ENCODE peak calls at places on chromosomes 11 and 22, in eight cellular contexts. One of them, this sample, is unnamed.

GRCh38 chr11:69567951-69568808 is 72.8 kb upstream of the CCND1 start:
- DNase-seq in adrenal gland: no peak
- DNase-seq in head of caudate nucleus: no peak
- DNase-seq in fibroblast of mammary gland: no peak
- DNase-seq in NT2/D1: no peak
- DNase-seq in mammary epithelial cell: peak
- DNase-seq in T1000: no peak
- DNase-seq in NCI-H446: no peak
- DNase-seq in this sample: no peak

GRCh38 chr11:2360081-2360642 is 16.9 kb upstream of the CD81 start:
- DNase-seq in adrenal gland: no peak
- DNase-seq in head of caudate nucleus: no peak
- DNase-seq in fibroblast of mammary gland: no peak
- DNase-seq in NT2/D1: no peak
- DNase-seq in mammary epithelial cell: no peak
- DNase-seq in T1000: no peak
- DNase-seq in NCI-H446: no peak
- DNase-seq in this sample: no peak

GRCh38 chr11:94877446-94878200 is 95.7 kb downstream of the CWC15 start:
- DNase-seq in adrenal gland: peak
- DNase-seq in head of caudate nucleus: no peak
- DNase-seq in fibroblast of mammary gland: no peak
- DNase-seq in NT2/D1: no peak
- DNase-seq in mammary epithelial cell: no peak
- DNase-seq in T1000: no peak
- DNase-seq in NCI-H446: no peak
- DNase-seq in this sample: no peak

GRCh38 chr11:118136826-118137225 is 15.8 kb downstream of the SCN4B start:
- DNase-seq in adrenal gland: no peak
- DNase-seq in head of caudate nucleus: no peak
- DNase-seq in fibroblast of mammary gland: no peak
- DNase-seq in NT2/D1: no peak
- DNase-seq in mammary epithelial cell: no peak
- DNase-seq in T1000: no peak
- DNase-seq in NCI-H446: no peak
- DNase-seq in this sample: no peak

GRCh38 chr11:75673977-75674582 is 5.2 kb upstream of the MAP6 start:
- DNase-seq in adrenal gland: peak
- DNase-seq in head of caudate nucleus: no peak
- DNase-seq in fibroblast of mammary gland: peak
- DNase-seq in NT2/D1: no peak
- DNase-seq in mammary epithelial cell: peak
- DNase-seq in T1000: no peak
- DNase-seq in NCI-H446: no peak
- DNase-seq in this sample: no peak

GRCh38 chr11:62223095-62223494 is 14.6 kb downstream of the SCGB2A1 start:
- DNase-seq in adrenal gland: no peak
- DNase-seq in head of caudate nucleus: no peak
- DNase-seq in fibroblast of mammary gland: no peak
- DNase-seq in NT2/D1: no peak
- DNase-seq in mammary epithelial cell: peak
- DNase-seq in T1000: no peak
- DNase-seq in NCI-H446: no peak
- DNase-seq in this sample: no peak

GRCh38 chr11:134498326-134499139 is 86.5 kb upstream of the B3GAT1 start:
- DNase-seq in adrenal gland: no peak
- DNase-seq in head of caudate nucleus: no peak
- DNase-seq in fibroblast of mammary gland: no peak
- DNase-seq in NT2/D1: no peak
- DNase-seq in mammary epithelial cell: no peak
- DNase-seq in T1000: no peak
- DNase-seq in NCI-H446: no peak
- DNase-seq in this sample: no peak

GRCh38 chr11:17645190-17645970 is 74.0 kb upstream of the MYOD1 start:
- DNase-seq in adrenal gland: no peak
- DNase-seq in head of caudate nucleus: no peak
- DNase-seq in fibroblast of mammary gland: no peak
- DNase-seq in NT2/D1: no peak
- DNase-seq in mammary epithelial cell: no peak
- DNase-seq in T1000: no peak
- DNase-seq in NCI-H446: no peak
- DNase-seq in this sample: no peak

GRCh38 chr11:8922691-8923090 is 10.1 kb downstream of the C11orf16 start:
- DNase-seq in adrenal gland: no peak
- DNase-seq in head of caudate nucleus: no peak
- DNase-seq in fibroblast of mammary gland: no peak
- DNase-seq in NT2/D1: no peak
- DNase-seq in mammary epithelial cell: no peak
- DNase-seq in T1000: no peak
- DNase-seq in NCI-H446: no peak
- DNase-seq in this sample: no peak

GRCh38 chr11:117833401-117833891 is 8.9 kb upstream of the FXYD2 start:
- DNase-seq in adrenal gland: peak
- DNase-seq in head of caudate nucleus: no peak
- DNase-seq in fibroblast of mammary gland: no peak
- DNase-seq in NT2/D1: no peak
- DNase-seq in mammary epithelial cell: no peak
- DNase-seq in T1000: no peak
- DNase-seq in NCI-H446: no peak
- DNase-seq in this sample: no peak

GRCh38 chr11:87368876-87369480 is 331.2 kb downstream of the TMEM135 start:
- DNase-seq in adrenal gland: no peak
- DNase-seq in head of caudate nucleus: no peak
- DNase-seq in fibroblast of mammary gland: no peak
- DNase-seq in NT2/D1: peak
- DNase-seq in mammary epithelial cell: peak
- DNase-seq in T1000: no peak
- DNase-seq in NCI-H446: no peak
- DNase-seq in this sample: no peak

GRCh38 chr11:107799245-107799859 is 59.2 kb downstream of the SLC35F2 start:
- DNase-seq in adrenal gland: peak
- DNase-seq in head of caudate nucleus: peak
- DNase-seq in fibroblast of mammary gland: peak
- DNase-seq in NT2/D1: peak
- DNase-seq in mammary epithelial cell: peak
- DNase-seq in T1000: no peak
- DNase-seq in NCI-H446: peak
- DNase-seq in this sample: peak

GRCh38 chr11:17525570-17525969 is 18.6 kb downstream of the USH1C start:
- DNase-seq in adrenal gland: no peak
- DNase-seq in head of caudate nucleus: no peak
- DNase-seq in fibroblast of mammary gland: no peak
- DNase-seq in NT2/D1: no peak
- DNase-seq in mammary epithelial cell: no peak
- DNase-seq in T1000: no peak
- DNase-seq in NCI-H446: no peak
- DNase-seq in this sample: no peak

GRCh38 chr22:49299821-49300231 is 527.8 kb downstream of the BRD1 start:
- DNase-seq in adrenal gland: no peak
- DNase-seq in head of caudate nucleus: no peak
- DNase-seq in fibroblast of mammary gland: no peak
- DNase-seq in NT2/D1: no peak
- DNase-seq in mammary epithelial cell: no peak
- DNase-seq in T1000: no peak
- DNase-seq in NCI-H446: no peak
- DNase-seq in this sample: no peak

GRCh38 chr11:85809881-85810280 is 1.1 kb downstream of the SYTL2 start:
- DNase-seq in adrenal gland: peak
- DNase-seq in head of caudate nucleus: no peak
- DNase-seq in fibroblast of mammary gland: no peak
- DNase-seq in NT2/D1: peak
- DNase-seq in mammary epithelial cell: no peak
- DNase-seq in T1000: no peak
- DNase-seq in NCI-H446: no peak
- DNase-seq in this sample: peak

GRCh38 chr22:48624401-48624800 is 1203.3 kb downstream of the BRD1 start:
- DNase-seq in adrenal gland: no peak
- DNase-seq in head of caudate nucleus: no peak
- DNase-seq in fibroblast of mammary gland: no peak
- DNase-seq in NT2/D1: no peak
- DNase-seq in mammary epithelial cell: no peak
- DNase-seq in T1000: no peak
- DNase-seq in NCI-H446: no peak
- DNase-seq in this sample: no peak

GRCh38 chr11:129637473-129637872 is 178.2 kb upstream of the TMEM45B start:
- DNase-seq in adrenal gland: no peak
- DNase-seq in head of caudate nucleus: no peak
- DNase-seq in fibroblast of mammary gland: peak
- DNase-seq in NT2/D1: no peak
- DNase-seq in mammary epithelial cell: peak
- DNase-seq in T1000: no peak
- DNase-seq in NCI-H446: no peak
- DNase-seq in this sample: no peak

GRCh38 chr22:22745225-22746060 is 101.0 kb downstream of the GGTLC2 start:
- DNase-seq in adrenal gland: peak
- DNase-seq in head of caudate nucleus: no peak
- DNase-seq in fibroblast of mammary gland: peak
- DNase-seq in NT2/D1: no peak
- DNase-seq in mammary epithelial cell: no peak
- DNase-seq in T1000: no peak
- DNase-seq in NCI-H446: no peak
- DNase-seq in this sample: no peak

GRCh38 chr11:27912916-27913315 is 195.0 kb downstream of the KIF18A start:
- DNase-seq in adrenal gland: no peak
- DNase-seq in head of caudate nucleus: no peak
- DNase-seq in fibroblast of mammary gland: peak
- DNase-seq in NT2/D1: no peak
- DNase-seq in mammary epithelial cell: no peak
- DNase-seq in T1000: no peak
- DNase-seq in NCI-H446: no peak
- DNase-seq in this sample: no peak

GRCh38 chr22:30054764-30055069 is 25.5 kb upstream of the HORMAD2 start:
- DNase-seq in adrenal gland: no peak
- DNase-seq in head of caudate nucleus: no peak
- DNase-seq in fibroblast of mammary gland: no peak
- DNase-seq in NT2/D1: no peak
- DNase-seq in mammary epithelial cell: no peak
- DNase-seq in T1000: no peak
- DNase-seq in NCI-H446: no peak
- DNase-seq in this sample: no peak

GRCh38 chr11:13337986-13338436 is 60.4 kb downstream of the BMAL1 start:
- DNase-seq in adrenal gland: no peak
- DNase-seq in head of caudate nucleus: no peak
- DNase-seq in fibroblast of mammary gland: peak
- DNase-seq in NT2/D1: no peak
- DNase-seq in mammary epithelial cell: no peak
- DNase-seq in T1000: no peak
- DNase-seq in NCI-H446: no peak
- DNase-seq in this sample: peak

GRCh38 chr11:114794048-114794684 is 115.8 kb downstream of the NXPE2 start:
- DNase-seq in adrenal gland: no peak
- DNase-seq in head of caudate nucleus: no peak
- DNase-seq in fibroblast of mammary gland: no peak
- DNase-seq in NT2/D1: no peak
- DNase-seq in mammary epithelial cell: no peak
- DNase-seq in T1000: no peak
- DNase-seq in NCI-H446: no peak
- DNase-seq in this sample: no peak

GRCh38 chr11:113562981-113563461 is 87.8 kb upstream of the DRD2 start:
- DNase-seq in adrenal gland: no peak
- DNase-seq in head of caudate nucleus: no peak
- DNase-seq in fibroblast of mammary gland: peak
- DNase-seq in NT2/D1: no peak
- DNase-seq in mammary epithelial cell: no peak
- DNase-seq in T1000: no peak
- DNase-seq in NCI-H446: no peak
- DNase-seq in this sample: no peak

GRCh38 chr11:45927332-45927683 is 4.9 kb downstream of the LARGE2 start:
- DNase-seq in adrenal gland: no peak
- DNase-seq in head of caudate nucleus: no peak
- DNase-seq in fibroblast of mammary gland: no peak
- DNase-seq in NT2/D1: no peak
- DNase-seq in mammary epithelial cell: no peak
- DNase-seq in T1000: no peak
- DNase-seq in NCI-H446: no peak
- DNase-seq in this sample: no peak

GRCh38 chr11:46649180-46649738 is 31.9 kb downstream of the ATG13 start:
- DNase-seq in adrenal gland: peak
- DNase-seq in head of caudate nucleus: peak
- DNase-seq in fibroblast of mammary gland: peak
- DNase-seq in NT2/D1: peak
- DNase-seq in mammary epithelial cell: peak
- DNase-seq in T1000: peak
- DNase-seq in NCI-H446: no peak
- DNase-seq in this sample: peak

GRCh38 chr22:27676545-27677188 is 124.9 kb downstream of the MN1 start:
- DNase-seq in adrenal gland: no peak
- DNase-seq in head of caudate nucleus: no peak
- DNase-seq in fibroblast of mammary gland: no peak
- DNase-seq in NT2/D1: no peak
- DNase-seq in mammary epithelial cell: no peak
- DNase-seq in T1000: no peak
- DNase-seq in NCI-H446: no peak
- DNase-seq in this sample: no peak

GRCh38 chr22:23638611-23639010 is 6.5 kb upstream of the DRICH1 start:
- DNase-seq in adrenal gland: no peak
- DNase-seq in head of caudate nucleus: no peak
- DNase-seq in fibroblast of mammary gland: no peak
- DNase-seq in NT2/D1: no peak
- DNase-seq in mammary epithelial cell: no peak
- DNase-seq in T1000: no peak
- DNase-seq in NCI-H446: no peak
- DNase-seq in this sample: no peak

GRCh38 chr22:22681221-22681739 is 36.9 kb downstream of the GGTLC2 start:
- DNase-seq in adrenal gland: peak
- DNase-seq in head of caudate nucleus: no peak
- DNase-seq in fibroblast of mammary gland: peak
- DNase-seq in NT2/D1: no peak
- DNase-seq in mammary epithelial cell: no peak
- DNase-seq in T1000: no peak
- DNase-seq in NCI-H446: no peak
- DNase-seq in this sample: no peak

GRCh38 chr11:120212926-120213325 is 2.1 kb downstream of the OAF start:
- DNase-seq in adrenal gland: no peak
- DNase-seq in head of caudate nucleus: no peak
- DNase-seq in fibroblast of mammary gland: no peak
- DNase-seq in NT2/D1: no peak
- DNase-seq in mammary epithelial cell: no peak
- DNase-seq in T1000: no peak
- DNase-seq in NCI-H446: no peak
- DNase-seq in this sample: no peak

GRCh38 chr22:44707752-44708151 is 5.7 kb downstream of the PRR5 start:
- DNase-seq in adrenal gland: no peak
- DNase-seq in head of caudate nucleus: no peak
- DNase-seq in fibroblast of mammary gland: peak
- DNase-seq in NT2/D1: no peak
- DNase-seq in mammary epithelial cell: peak
- DNase-seq in T1000: no peak
- DNase-seq in NCI-H446: no peak
- DNase-seq in this sample: no peak

GRCh38 chr22:50526849-50527801 is 1.7 kb upstream of the SCO2 start:
- DNase-seq in adrenal gland: peak
- DNase-seq in head of caudate nucleus: no peak
- DNase-seq in fibroblast of mammary gland: peak
- DNase-seq in NT2/D1: no peak
- DNase-seq in mammary epithelial cell: no peak
- DNase-seq in T1000: no peak
- DNase-seq in NCI-H446: no peak
- DNase-seq in this sample: no peak

GRCh38 chr11:9859491-9860305 is 195.8 kb downstream of the SWAP70 start:
- DNase-seq in adrenal gland: no peak
- DNase-seq in head of caudate nucleus: no peak
- DNase-seq in fibroblast of mammary gland: peak
- DNase-seq in NT2/D1: no peak
- DNase-seq in mammary epithelial cell: peak
- DNase-seq in T1000: no peak
- DNase-seq in NCI-H446: no peak
- DNase-seq in this sample: no peak

GRCh38 chr11:76690736-76691135 is 20.2 kb upstream of the LRRC32 start:
- DNase-seq in adrenal gland: no peak
- DNase-seq in head of caudate nucleus: no peak
- DNase-seq in fibroblast of mammary gland: peak
- DNase-seq in NT2/D1: no peak
- DNase-seq in mammary epithelial cell: peak
- DNase-seq in T1000: no peak
- DNase-seq in NCI-H446: no peak
- DNase-seq in this sample: no peak

GRCh38 chr11:101907826-101908225 is 7.0 kb upstream of the CEP126 start:
- DNase-seq in adrenal gland: no peak
- DNase-seq in head of caudate nucleus: no peak
- DNase-seq in fibroblast of mammary gland: no peak
- DNase-seq in NT2/D1: no peak
- DNase-seq in mammary epithelial cell: no peak
- DNase-seq in T1000: no peak
- DNase-seq in NCI-H446: no peak
- DNase-seq in this sample: no peak